ENCODE peak calls at places on chromosome 14, in eight cellular contexts. A is neuronal stem cell; F is brain microvascular endothelial cell; E is HEK293T; Z is NAMALWA; D is upper lobe of left lung; P is CD8-positive, alpha-beta memory T cell; C is GM10248. U is an unnamed sample.

GRCh38 chr14:75298187-75298985 is 19.8 kb downstream of the FOS start:
- DNase-seq in A (no peak), F (no peak), E (no peak), Z (no peak), D (peak), P (no peak), C (no peak), U (no peak)

GRCh38 chr14:51855234-51855633 is 5.2 kb upstream of the GNG2 start:
- DNase-seq in A (no peak), F (no peak), E (no peak), Z (no peak), D (no peak), P (no peak), C (no peak), U (no peak)

GRCh38 chr14:34650786-34651584 is 21.0 kb upstream of the SNX6 start:
- DNase-seq in A (no peak), F (peak), E (no peak), Z (no peak), D (no peak), P (no peak), C (no peak), U (no peak)

GRCh38 chr14:67636361-67636919 is 16.7 kb downstream of the ARG2 start:
- DNase-seq in A (no peak), F (no peak), E (no peak), Z (peak), D (no peak), P (no peak), C (peak), U (no peak)

GRCh38 chr14:74804219-74804825 is 41.2 kb downstream of the YLPM1 start:
- DNase-seq in A (peak), F (peak), E (no peak), Z (peak), D (no peak), P (no peak), C (peak), U (no peak)

GRCh38 chr14:99681101-99681831 is 2.8 kb upstream of the CYP46A1 start:
- DNase-seq in A (no peak), F (no peak), E (no peak), Z (no peak), D (no peak), P (no peak), C (no peak), U (no peak)

GRCh38 chr14:34692348-34692747 is 22.0 kb downstream of the CFL2 start:
- DNase-seq in A (no peak), F (no peak), E (no peak), Z (no peak), D (no peak), P (no peak), C (no peak), U (no peak)

GRCh38 chr14:94342334-94342934 is 19.3 kb upstream of the SERPINA6 start:
- DNase-seq in A (no peak), F (peak), E (no peak), Z (peak), D (no peak), P (no peak), C (no peak), U (no peak)

GRCh38 chr14:74349757-74350156 is 1.5 kb downstream of the VRTN start:
- DNase-seq in A (no peak), F (no peak), E (no peak), Z (no peak), D (no peak), P (no peak), C (no peak), U (no peak)

GRCh38 chr14:100577321-100577985 is 9.8 kb downstream of the BEGAIN start:
- DNase-seq in A (no peak), F (no peak), E (no peak), Z (no peak), D (peak), P (no peak), C (no peak), U (no peak)

GRCh38 chr14:104120281-104120741 is 18.1 kb upstream of the KIF26A start:
- DNase-seq in A (no peak), F (no peak), E (no peak), Z (no peak), D (no peak), P (no peak), C (no peak), U (no peak)

GRCh38 chr14:50039734-50040400 is 76.5 kb downstream of the VCPKMT start:
- DNase-seq in A (no peak), F (peak), E (no peak), Z (no peak), D (no peak), P (no peak), C (no peak), U (no peak)

GRCh38 chr14:100524933-100525243 is 62.3 kb downstream of the BEGAIN start:
- DNase-seq in A (peak), F (peak), E (no peak), Z (peak), D (no peak), P (no peak), C (peak), U (peak)

GRCh38 chr14:90858511-90858910 is 42.3 kb upstream of the TTC7B start:
- DNase-seq in A (no peak), F (no peak), E (no peak), Z (no peak), D (no peak), P (no peak), C (no peak), U (no peak)